ENCODE peak calls at places on chromosomes 12 and 14, in nine cellular contexts. G is K562, Q is GM23248, Y is keratinocyte, P is astrocyte, I is OCI-LY7, E is fibroblast of lung, O is HCT116, X is GM23338. D is an unnamed sample.

GRCh38 chr12:10540776-10541205 is 35.1 kb downstream of the EIF2S3B start:
- DNase-seq in G (no peak), X (no peak), I (peak), P (peak), Y (no peak), Q (peak), O (no peak), E (peak), D (no peak)

GRCh38 chr12:49537231-49537708 is 1.6 kb upstream of the KCNH3 start:
- DNase-seq in Q (peak), G (no peak), P (no peak), E (no peak), I (no peak), Y (no peak), O (no peak), X (peak), D (no peak)

GRCh38 chr12:41190360-41190759 is 2.2 kb downstream of the PDZRN4 start:
- DNase-seq in Q (peak), Y (no peak), I (no peak), E (peak), X (peak), G (no peak), P (peak), O (no peak), D (peak)

GRCh38 chr14:50000215-50001145 is 107.6 kb downstream of the ARF6 start:
- DNase-seq in O (peak), E (peak), I (peak), P (peak), X (peak), G (no peak), Y (no peak), Q (peak), D (peak)

GRCh38 chr14:103641181-103641580 is 12.2 kb downstream of the KLC1 start:
- DNase-seq in X (no peak), G (no peak), E (peak), Q (peak), I (no peak), O (no peak), P (peak), Y (no peak), D (no peak)

GRCh38 chr14:100027771-100028490 is 37.3 kb upstream of the EVL start:
- DNase-seq in O (no peak), G (no peak), Q (peak), Y (no peak), X (no peak), P (peak), I (no peak), E (peak), D (no peak)

GRCh38 chr12:85779768-85780167 is 56.4 kb downstream of the RASSF9 start:
- DNase-seq in O (no peak), P (no peak), G (no peak), E (no peak), X (no peak), Q (no peak), Y (no peak), I (no peak), D (no peak)

GRCh38 chr14:96581026-96581425 is 78.8 kb downstream of the PAPOLA start:
- DNase-seq in Q (no peak), P (no peak), G (peak), I (no peak), E (no peak), Y (no peak), X (no peak), O (no peak), D (no peak)

GRCh38 chr14:79342942-79343341 is 868.4 kb downstream of the DIO2 start:
- DNase-seq in E (no peak), Y (no peak), Q (no peak), P (no peak), X (no peak), O (no peak), G (no peak), I (no peak), D (no peak)

GRCh38 chr14:100440207-100440631 is 117.1 kb downstream of the SLC25A47 start:
- DNase-seq in I (peak), P (peak), Q (peak), O (no peak), G (peak), E (peak), X (peak), Y (peak), D (peak)

GRCh38 chr12:10719482-10719881 is 3.6 kb downstream of the YBX3 start:
- DNase-seq in P (no peak), O (no peak), Y (no peak), G (no peak), I (no peak), Q (no peak), E (peak), X (no peak), D (no peak)

GRCh38 chr12:120007272-120007671 is 18.2 kb downstream of the BICDL1 start:
- DNase-seq in E (no peak), G (no peak), X (no peak), Q (no peak), I (peak), P (no peak), O (no peak), Y (no peak), D (peak)

GRCh38 chr14:73712540-73713141 is 1.5 kb downstream of the PNMA1 start:
- DNase-seq in X (peak), G (peak), Q (peak), I (peak), Y (no peak), O (no peak), P (no peak), E (peak), D (peak)

GRCh38 chr12:44696542-44696941 is 179.6 kb downstream of the NELL2 start:
- DNase-seq in E (no peak), Q (no peak), G (no peak), X (peak), Y (no peak), O (no peak), I (no peak), P (no peak), D (no peak)

GRCh38 chr12:106861984-106862894 is 87.8 kb downstream of the RIC8B start:
- DNase-seq in I (no peak), E (peak), G (no peak), Y (no peak), Q (peak), O (no peak), P (peak), X (no peak), D (no peak)

GRCh38 chr12:67790660-67791059 is 142.1 kb downstream of the DYRK2 start:
- DNase-seq in Q (no peak), G (no peak), O (no peak), X (no peak), E (no peak), P (no peak), Y (no peak), I (no peak), D (no peak)

GRCh38 chr14:65421201-65421981 is 8.9 kb downstream of the FUT8 start:
- DNase-seq in E (peak), Y (no peak), X (no peak), I (no peak), Q (peak), P (peak), G (no peak), O (no peak), D (peak)

GRCh38 chr14:100578552-100578951 is 8.7 kb downstream of the BEGAIN start:
- DNase-seq in X (no peak), I (no peak), Y (no peak), O (no peak), G (no peak), E (no peak), Q (peak), P (no peak), D (no peak)

GRCh38 chr12:7493006-7493405 is 10.6 kb downstream of the CD163 start:
- DNase-seq in Q (no peak), P (no peak), Y (no peak), I (no peak), O (no peak), G (no peak), E (no peak), X (no peak), D (no peak)

GRCh38 chr14:100035700-100036099 is 29.5 kb upstream of the EVL start:
- DNase-seq in Q (no peak), E (no peak), P (no peak), I (peak), G (no peak), X (peak), O (no peak), Y (no peak), D (no peak)

GRCh38 chr14:54766276-54767138 is 136.1 kb downstream of the GCH1 start:
- DNase-seq in E (no peak), X (no peak), O (no peak), Y (no peak), Q (no peak), I (no peak), P (no peak), G (no peak), D (no peak)

GRCh38 chr14:82313889-82314288 is 780.2 kb upstream of the SEL1L start:
- DNase-seq in O (no peak), P (no peak), X (no peak), Q (no peak), I (no peak), E (no peak), Y (no peak), G (no peak), D (no peak)

GRCh38 chr12:56687225-56688128 is 607 bp downstream of the PTGES3 start:
- DNase-seq in Q (peak), Y (no peak), P (peak), O (no peak), G (peak), X (no peak), E (peak), I (peak), D (peak)

GRCh38 chr12:48177985-48178384 is 5.5 kb upstream of the CCDC184 start:
- DNase-seq in Y (no peak), E (no peak), Q (no peak), G (no peak), X (no peak), I (no peak), O (no peak), P (no peak), D (no peak)

GRCh38 chr14:100896369-100897060 is 7.0 kb downstream of the RTL1 start:
- DNase-seq in Q (no peak), X (no peak), G (no peak), I (no peak), O (no peak), P (no peak), Y (no peak), E (no peak), D (peak)

GRCh38 chr14:106372870-106373657 is 846.7 kb downstream of the TMEM121 start:
- DNase-seq in O (peak), Q (peak), Y (no peak), G (peak), E (no peak), I (peak), P (no peak), X (peak), D (no peak)

GRCh38 chr14:23351681-23352505 is 794 bp downstream of the SLC22A17 start:
- DNase-seq in E (peak), Q (peak), P (no peak), X (peak), O (no peak), G (peak), I (no peak), Y (no peak), D (peak)

GRCh38 chr12:47636908-47637780 is 68.7 kb downstream of the RPAP3 start:
- DNase-seq in E (no peak), O (peak), P (no peak), X (peak), G (no peak), Y (peak), I (peak), Q (peak), D (peak)

GRCh38 chr12:131092911-131093901 is 139.5 kb downstream of the ADGRD1 start:
- DNase-seq in P (no peak), Y (no peak), I (peak), E (no peak), O (no peak), G (no peak), X (no peak), Q (peak), D (no peak)

GRCh38 chr14:74956000-74956279 is 543 bp upstream of the PGF start:
- DNase-seq in P (no peak), G (no peak), E (no peak), I (no peak), Q (no peak), X (no peak), O (no peak), Y (no peak), D (no peak)

GRCh38 chr14:74955229-74955999 is at the start of gene PGF:
- DNase-seq in Q (peak), O (peak), G (peak), I (no peak), Y (no peak), X (peak), E (peak), P (no peak), D (peak)

GRCh38 chr14:74953686-74954085 is 1.7 kb downstream of the PGF start:
- DNase-seq in Q (no peak), G (no peak), E (no peak), P (no peak), I (no peak), X (no peak), Y (no peak), O (no peak), D (no peak)

GRCh38 chr14:74954232-74954946 is 1.0 kb downstream of the PGF start:
- DNase-seq in G (peak), Q (no peak), I (no peak), O (no peak), E (no peak), P (no peak), X (no peak), Y (no peak), D (peak)

DNA sequence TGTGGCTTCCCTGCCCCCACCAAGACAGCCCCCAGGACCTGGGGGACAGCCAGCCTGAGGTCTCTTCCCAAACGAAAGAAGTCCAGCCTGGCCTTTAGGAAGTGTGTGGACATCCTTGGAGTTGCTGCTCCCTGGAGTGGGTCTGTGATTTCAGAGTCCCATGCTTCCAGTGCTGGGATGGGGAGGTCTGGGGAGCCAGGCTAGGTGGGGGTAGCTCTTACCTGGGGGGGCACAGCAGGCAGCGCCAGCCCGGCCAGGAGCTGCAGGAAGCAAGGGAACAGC is 509 bp downstream of the PGF start:
- DNase-seq in Y (no peak), G (no peak), I (no peak), X (no peak), O (no peak), P (no peak), E (no peak), Q (no peak), D (no peak)
- H2AFZ ChIP-seq in Y (no peak), G (peak), I (no peak), X (peak), O (peak), P (peak), E (no peak), Q (peak), D (no peak)

GRCh38 chr12:113786107-113786506 is 180.0 kb downstream of the RBM19 start:
- DNase-seq in Y (no peak), G (no peak), I (no peak), P (no peak), Q (no peak), X (peak), O (no peak), E (no peak), D (no peak)

GRCh38 chr12:113781415-113782198 is 184.5 kb downstream of the RBM19 start:
- DNase-seq in O (no peak), Y (no peak), G (no peak), Q (peak), X (peak), I (no peak), P (peak), E (peak), D (no peak)

GRCh38 chr12:113788020-113788856 is 177.9 kb downstream of the RBM19 start:
- DNase-seq in O (no peak), Q (peak), X (no peak), G (no peak), P (no peak), I (no peak), Y (no peak), E (peak), D (no peak)

GRCh38 chr12:113779774-113780173 is 186.4 kb downstream of the RBM19 start:
- DNase-seq in G (no peak), O (no peak), E (no peak), P (no peak), Y (no peak), Q (no peak), I (no peak), X (no peak), D (no peak)

GRCh38 chr12:113783811-113784210 is 182.3 kb downstream of the RBM19 start:
- DNase-seq in E (no peak), X (no peak), Y (no peak), I (no peak), Q (no peak), P (no peak), O (no peak), G (no peak), D (no peak)
- H3K4me2 ChIP-seq in E (no peak), X (no peak), Y (no peak), I (no peak), Q (no peak), P (no peak), O (no peak), G (no peak), D (no peak)

GRCh38 chr12:88736031-88736430 is 155.8 kb upstream of the KITLG start:
- DNase-seq in X (no peak), I (no peak), Y (no peak), E (no peak), P (no peak), G (no peak), Q (no peak), O (no peak), D (no peak)

GRCh38 chr12:88733003-88733402 is 152.7 kb upstream of the KITLG start:
- DNase-seq in O (no peak), G (no peak), E (no peak), X (no peak), I (no peak), Q (no peak), P (no peak), Y (no peak), D (no peak)

DNA sequence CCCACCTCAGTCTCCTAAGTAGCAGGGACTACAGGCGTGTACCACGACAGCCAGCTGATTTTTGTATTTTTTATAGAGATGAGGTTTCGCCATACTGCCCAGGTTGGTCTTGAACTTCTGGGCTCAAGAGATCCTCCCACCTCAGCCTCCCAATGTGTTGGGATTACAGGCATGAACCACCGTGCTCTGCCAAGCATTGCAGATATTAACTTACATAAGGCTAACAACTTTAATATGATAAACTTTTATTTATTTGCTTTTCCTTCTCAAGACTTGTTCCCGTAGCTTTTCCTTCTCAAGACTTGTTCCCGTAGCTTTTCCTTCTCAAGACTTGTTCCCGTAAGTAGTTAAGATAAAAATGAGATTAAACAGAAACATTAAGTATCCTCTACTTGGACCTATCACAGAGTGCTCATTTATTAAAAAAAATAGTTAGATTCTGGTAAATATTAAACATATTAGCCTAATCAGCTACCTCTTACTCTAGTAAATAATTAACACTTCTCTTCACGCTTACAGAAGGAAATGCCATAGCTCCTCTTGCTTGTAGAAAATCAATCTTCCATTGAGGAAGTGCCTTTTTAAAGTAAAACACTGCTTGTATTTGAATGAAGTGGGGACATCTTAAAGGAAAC is 157.7 kb upstream of the KITLG start:
- DNase-seq in O (no peak), E (no peak), G (no peak), Y (no peak), P (no peak), I (no peak), Q (no peak), X (no peak), D (no peak)
- H2AFZ ChIP-seq in O (no peak), E (no peak), G (no peak), Y (no peak), P (no peak), I (no peak), Q (no peak), X (no peak), D (no peak)

DNA sequence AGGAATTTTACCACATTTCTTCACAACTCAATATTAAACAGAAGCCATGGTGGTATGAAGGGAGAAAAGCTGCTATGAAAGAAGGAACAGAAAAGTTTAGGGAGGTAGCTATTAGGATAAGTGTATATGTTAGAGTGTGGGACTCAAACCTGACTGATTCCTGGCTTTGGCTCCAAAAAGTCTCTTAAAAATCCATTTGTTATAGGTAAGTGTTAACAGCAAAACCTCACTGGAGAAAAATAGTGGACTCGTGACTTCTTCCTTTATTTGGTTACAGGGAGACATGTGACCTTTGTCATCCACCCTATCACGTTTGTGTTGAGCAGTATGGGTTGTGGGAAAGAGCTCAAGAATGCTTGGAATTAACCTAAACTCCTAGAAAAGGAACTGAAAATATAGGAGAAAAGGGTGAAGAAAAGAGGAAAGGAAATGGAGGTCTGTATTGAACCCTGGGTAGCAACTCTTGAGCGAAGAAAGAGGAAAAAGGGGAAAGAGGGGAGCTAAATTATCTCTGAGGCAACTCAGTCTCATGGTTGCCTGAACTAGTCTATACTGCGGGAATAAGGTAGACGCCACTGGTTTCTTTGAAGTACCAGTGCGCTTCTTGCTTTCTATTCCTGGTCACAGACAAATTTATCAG is 3.6 kb upstream of the EID3 start:
- DNase-seq in P (no peak), Q (no peak), E (peak), G (no peak), Y (no peak), I (no peak), X (peak), O (no peak), D (no peak)
- H3K4me2 ChIP-seq in P (peak), Q (no peak), E (no peak), G (no peak), Y (no peak), I (no peak), X (no peak), O (no peak), D (no peak)

DNA sequence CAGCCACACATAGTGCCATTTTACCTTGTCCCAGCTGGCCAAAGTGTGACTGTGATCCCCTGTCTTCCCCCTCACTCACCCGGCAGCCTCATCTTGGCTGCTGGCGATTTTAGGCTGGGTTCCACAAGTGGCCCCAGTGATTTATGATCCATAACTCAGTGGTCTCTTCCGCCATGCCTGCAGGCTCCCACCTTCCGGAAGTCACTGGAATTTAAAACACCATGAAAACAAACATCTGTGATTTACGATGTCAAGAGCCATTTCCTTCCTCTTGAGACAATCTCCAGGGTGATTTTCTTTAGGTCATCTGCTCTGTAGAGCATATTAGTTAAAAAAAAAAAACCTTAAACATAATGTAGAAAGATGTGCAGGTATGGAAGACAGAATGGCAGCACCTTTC is 282.3 kb downstream of the CACNA1C start:
- DNase-seq in X (no peak), O (no peak), Q (no peak), Y (no peak), G (no peak), E (peak), P (no peak), I (no peak), D (no peak)
- H2AFZ ChIP-seq in X (no peak), O (no peak), Q (no peak), Y (no peak), G (no peak), E (no peak), P (no peak), I (no peak), D (no peak)

GRCh38 chr14:33512201-33512600 is 438.7 kb downstream of the EGLN3 start:
- DNase-seq in G (no peak), E (peak), I (no peak), P (peak), X (no peak), Y (no peak), O (no peak), Q (peak), D (no peak)
- H3K4me2 ChIP-seq in G (no peak), E (no peak), I (no peak), P (peak), X (no peak), Y (no peak), O (no peak), Q (peak), D (no peak)

D was measured in neural progenitor cell.